ENCODE peak calls at places on chromosomes 16 and 17, in six cellular contexts. One of them, this sample, is unnamed.

GRCh38 chr16:12499032-12499735 is 304.5 kb downstream of the CPPED1 start:
- DNase-seq in dorsolateral prefrontal cortex: no peak
- DNase-seq in MM.1S: no peak
- DNase-seq in sigmoid colon: peak; percentile 25
- DNase-seq in heart left ventricle: no peak
- DNase-seq in H9: no peak
- DNase-seq in this sample: no peak

GRCh38 chr17:61065263-61065773 is 334.3 kb upstream of the TBX2 start:
- DNase-seq in dorsolateral prefrontal cortex: no peak
- DNase-seq in MM.1S: peak; percentile 53
- DNase-seq in sigmoid colon: no peak
- DNase-seq in heart left ventricle: no peak
- DNase-seq in H9: no peak
- DNase-seq in this sample: peak; percentile 11

GRCh38 chr16:57325458-57325857 is 33.1 kb upstream of the CCL22 start:
- DNase-seq in dorsolateral prefrontal cortex: no peak
- DNase-seq in MM.1S: no peak
- DNase-seq in sigmoid colon: no peak
- DNase-seq in heart left ventricle: no peak
- DNase-seq in H9: no peak
- DNase-seq in this sample: no peak

GRCh38 chr16:11254913-11255736 is 879 bp downstream of the SOCS1 start:
- DNase-seq in dorsolateral prefrontal cortex: no peak
- DNase-seq in MM.1S: peak; percentile 34
- DNase-seq in sigmoid colon: peak; percentile 74
- DNase-seq in heart left ventricle: peak; percentile 45
- DNase-seq in H9: no peak
- DNase-seq in this sample: no peak

GRCh38 chr16:11258553-11259287 is 2.7 kb upstream of the SOCS1 start:
- DNase-seq in dorsolateral prefrontal cortex: peak; percentile 91
- DNase-seq in MM.1S: peak; percentile 96
- DNase-seq in sigmoid colon: peak; percentile 72
- DNase-seq in heart left ventricle: peak; percentile 76
- DNase-seq in H9: no peak
- DNase-seq in this sample: peak; percentile 84

GRCh38 chr17:42194133-42194899 is at the start of gene GHDC:
- DNase-seq in dorsolateral prefrontal cortex: peak; percentile 91
- DNase-seq in MM.1S: peak; percentile 87
- DNase-seq in sigmoid colon: peak; percentile 94
- DNase-seq in heart left ventricle: peak; percentile 86
- DNase-seq in H9: peak; percentile 88
- DNase-seq in this sample: peak; percentile 90

GRCh38 chr17:67376892-67377726 is at the start of gene PITPNC1:
- DNase-seq in dorsolateral prefrontal cortex: peak; percentile 77
- DNase-seq in MM.1S: peak; percentile 94
- DNase-seq in sigmoid colon: peak; percentile 91
- DNase-seq in heart left ventricle: peak; percentile 88
- DNase-seq in H9: peak; percentile 91
- DNase-seq in this sample: peak; percentile 86

GRCh38 chr17:40596261-40596919 is 31.1 kb upstream of the CCR7 start:
- DNase-seq in dorsolateral prefrontal cortex: no peak
- DNase-seq in MM.1S: no peak
- DNase-seq in sigmoid colon: no peak
- DNase-seq in heart left ventricle: no peak
- DNase-seq in H9: no peak
- DNase-seq in this sample: no peak

GRCh38 chr17:28577466-28577824 is 750 bp upstream of the ALDOC start:
- DNase-seq in dorsolateral prefrontal cortex: no peak
- DNase-seq in MM.1S: no peak
- DNase-seq in sigmoid colon: no peak
- DNase-seq in heart left ventricle: no peak
- DNase-seq in H9: no peak
- DNase-seq in this sample: no peak

GRCh38 chr16:67697813-67698212 is 21.3 kb downstream of the GFOD2 start:
- DNase-seq in dorsolateral prefrontal cortex: no peak
- DNase-seq in MM.1S: no peak
- DNase-seq in sigmoid colon: peak; percentile 11
- DNase-seq in heart left ventricle: no peak
- DNase-seq in H9: no peak
- DNase-seq in this sample: no peak

GRCh38 chr16:68762996-68763756 is 26.1 kb downstream of the CDH1 start:
- DNase-seq in dorsolateral prefrontal cortex: peak; percentile 60
- DNase-seq in MM.1S: no peak
- DNase-seq in sigmoid colon: no peak
- DNase-seq in heart left ventricle: no peak
- DNase-seq in H9: peak; percentile 70
- DNase-seq in this sample: no peak

GRCh38 chr17:42248351-42249179 is 27.6 kb downstream of the STAT5B start:
- DNase-seq in dorsolateral prefrontal cortex: peak; percentile 88
- DNase-seq in MM.1S: peak; percentile 92
- DNase-seq in sigmoid colon: peak; percentile 95
- DNase-seq in heart left ventricle: peak; percentile 89
- DNase-seq in H9: no peak
- DNase-seq in this sample: peak; percentile 78

GRCh38 chr16:50731989-50732589 is 9.8 kb upstream of the CYLD start:
- DNase-seq in dorsolateral prefrontal cortex: no peak
- DNase-seq in MM.1S: no peak
- DNase-seq in sigmoid colon: no peak
- DNase-seq in heart left ventricle: no peak
- DNase-seq in H9: no peak
- DNase-seq in this sample: no peak

GRCh38 chr17:44092051-44092450 is 21.5 kb downstream of the G6PC3 start:
- DNase-seq in dorsolateral prefrontal cortex: no peak
- DNase-seq in MM.1S: no peak
- DNase-seq in sigmoid colon: no peak
- DNase-seq in heart left ventricle: no peak
- DNase-seq in H9: no peak
- DNase-seq in this sample: no peak

GRCh38 chr17:8001976-8002645 is at the start of gene GUCY2D:
- DNase-seq in dorsolateral prefrontal cortex: no peak
- DNase-seq in MM.1S: peak; percentile 10
- DNase-seq in sigmoid colon: no peak
- DNase-seq in heart left ventricle: no peak
- DNase-seq in H9: peak; percentile 31
- DNase-seq in this sample: peak; percentile 58

GRCh38 chr16:68272501-68273209 is 8.3 kb downstream of the SLC7A6 start:
- DNase-seq in dorsolateral prefrontal cortex: no peak
- DNase-seq in MM.1S: peak; percentile 91
- DNase-seq in sigmoid colon: no peak
- DNase-seq in heart left ventricle: no peak
- DNase-seq in H9: no peak
- DNase-seq in this sample: no peak

GRCh38 chr17:82927311-82927660 is 87.5 kb upstream of the ZNF750 start:
- DNase-seq in dorsolateral prefrontal cortex: no peak
- DNase-seq in MM.1S: no peak
- DNase-seq in sigmoid colon: no peak
- DNase-seq in heart left ventricle: no peak
- DNase-seq in H9: no peak
- DNase-seq in this sample: no peak

GRCh38 chr17:57557793-57558681 is 187.1 kb downstream of the CCDC182 start:
- DNase-seq in dorsolateral prefrontal cortex: no peak
- DNase-seq in MM.1S: no peak
- DNase-seq in sigmoid colon: no peak
- DNase-seq in heart left ventricle: no peak
- DNase-seq in H9: no peak
- DNase-seq in this sample: no peak

GRCh38 chr17:197352-197751 is 15.9 kb upstream of the DOC2B start:
- DNase-seq in dorsolateral prefrontal cortex: no peak
- DNase-seq in MM.1S: no peak
- DNase-seq in sigmoid colon: peak; percentile 4
- DNase-seq in heart left ventricle: no peak
- DNase-seq in H9: no peak
- DNase-seq in this sample: no peak

GRCh38 chr17:9814337-9814945 is 7.4 kb downstream of the GSG1L2 start:
- DNase-seq in dorsolateral prefrontal cortex: no peak
- DNase-seq in MM.1S: no peak
- DNase-seq in sigmoid colon: no peak
- DNase-seq in heart left ventricle: no peak
- DNase-seq in H9: no peak
- DNase-seq in this sample: no peak

GRCh38 chr17:71383111-71383510 is 737.7 kb upstream of the SOX9 start:
- DNase-seq in dorsolateral prefrontal cortex: no peak
- DNase-seq in MM.1S: no peak
- DNase-seq in sigmoid colon: no peak
- DNase-seq in heart left ventricle: no peak
- DNase-seq in H9: no peak
- DNase-seq in this sample: no peak

GRCh38 chr16:85735225-85735722 is 15.6 kb downstream of the C16orf74 start:
- DNase-seq in dorsolateral prefrontal cortex: no peak
- DNase-seq in MM.1S: no peak
- DNase-seq in sigmoid colon: no peak
- DNase-seq in heart left ventricle: no peak
- DNase-seq in H9: no peak
- DNase-seq in this sample: peak; percentile 82

GRCh38 chr17:7502987-7503386 is 18.8 kb downstream of the POLR2A start:
- DNase-seq in dorsolateral prefrontal cortex: no peak
- DNase-seq in MM.1S: no peak
- DNase-seq in sigmoid colon: peak; percentile 57
- DNase-seq in heart left ventricle: no peak
- DNase-seq in H9: no peak
- DNase-seq in this sample: no peak

GRCh38 chr16:68097895-68098294 is 12.7 kb downstream of the NFATC3 start:
- DNase-seq in dorsolateral prefrontal cortex: no peak
- DNase-seq in MM.1S: no peak
- DNase-seq in sigmoid colon: no peak
- DNase-seq in heart left ventricle: no peak
- DNase-seq in H9: no peak
- DNase-seq in this sample: no peak

GRCh38 chr17:81253358-81254131 is 14.4 kb downstream of the NDUFAF8 start:
- DNase-seq in dorsolateral prefrontal cortex: peak; percentile 61
- DNase-seq in MM.1S: no peak
- DNase-seq in sigmoid colon: no peak
- DNase-seq in heart left ventricle: no peak
- DNase-seq in H9: no peak
- DNase-seq in this sample: peak; percentile 72
- TF ChIP-seq CTCF in dorsolateral prefrontal cortex: peak; percentile 85
- TF ChIP-seq CTCF in MM.1S: peak; percentile 75
- TF ChIP-seq CTCF in sigmoid colon: peak; percentile 90
- TF ChIP-seq CTCF in heart left ventricle: peak; percentile 81
- TF ChIP-seq CTCF in H9: peak; percentile 80
- TF ChIP-seq CTCF in this sample: peak; percentile 64

GRCh38 chr17:48478224-48479013 is 48.4 kb upstream of the SKAP1 start:
- DNase-seq in dorsolateral prefrontal cortex: no peak
- DNase-seq in MM.1S: peak; percentile 86
- DNase-seq in sigmoid colon: no peak
- DNase-seq in heart left ventricle: no peak
- DNase-seq in H9: no peak
- DNase-seq in this sample: peak; percentile 78
- TF ChIP-seq CTCF in dorsolateral prefrontal cortex: no peak
- TF ChIP-seq CTCF in MM.1S: peak; percentile 21
- TF ChIP-seq CTCF in sigmoid colon: no peak
- TF ChIP-seq CTCF in heart left ventricle: no peak
- TF ChIP-seq CTCF in H9: no peak
- TF ChIP-seq CTCF in this sample: no peak

DNA sequence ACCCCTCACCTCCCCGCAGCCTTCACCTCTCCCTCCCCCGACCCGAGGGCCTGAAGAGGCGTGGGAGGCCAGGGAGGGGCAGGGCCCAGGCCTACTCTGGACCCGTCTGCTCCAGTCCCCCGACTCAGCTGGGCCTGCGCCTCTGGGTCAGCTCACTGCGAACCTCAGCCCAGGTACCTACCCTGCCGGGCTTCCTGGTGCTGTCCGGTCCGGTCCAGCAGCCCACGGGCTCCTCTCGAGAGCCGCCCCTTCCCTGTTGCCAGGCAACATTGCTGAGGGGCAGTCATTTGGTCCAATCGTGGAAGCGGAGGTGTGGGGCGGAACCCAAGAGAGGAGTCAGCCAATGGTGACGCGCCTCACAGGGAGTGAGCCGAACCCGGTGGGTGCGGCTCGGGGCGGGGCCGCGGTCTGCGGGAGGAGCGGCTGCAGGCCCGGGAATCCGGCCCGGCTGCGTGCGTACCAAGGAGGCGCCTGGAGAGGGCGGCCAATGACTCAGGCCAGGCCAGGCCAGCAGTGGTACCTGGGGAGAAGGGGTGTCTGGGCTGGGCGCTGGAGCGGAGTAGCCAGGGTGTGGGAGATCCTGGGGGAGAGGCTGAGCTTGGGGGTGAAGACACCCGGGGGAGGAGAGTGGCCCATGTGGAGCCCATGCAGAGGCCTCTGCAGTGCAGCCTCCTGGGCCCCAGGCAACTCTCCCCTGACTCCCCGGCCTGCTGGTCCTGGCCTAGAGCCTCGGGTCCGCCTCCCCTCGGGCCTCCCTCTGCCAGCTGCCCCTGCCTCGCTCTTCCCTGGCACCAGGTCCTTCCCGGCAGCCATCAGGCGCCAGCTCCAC is at the start of gene MEAK7:
- DNase-seq in dorsolateral prefrontal cortex: peak; percentile 99
- DNase-seq in MM.1S: peak; percentile 92
- DNase-seq in sigmoid colon: peak; percentile 99
- DNase-seq in heart left ventricle: peak; percentile 99
- DNase-seq in H9: peak; percentile 98
- DNase-seq in this sample: peak; percentile 99
- TF ChIP-seq CTCF in dorsolateral prefrontal cortex: no peak
- TF ChIP-seq CTCF in MM.1S: no peak
- TF ChIP-seq CTCF in sigmoid colon: no peak
- TF ChIP-seq CTCF in heart left ventricle: no peak
- TF ChIP-seq CTCF in H9: no peak
- TF ChIP-seq CTCF in this sample: no peak

DNA sequence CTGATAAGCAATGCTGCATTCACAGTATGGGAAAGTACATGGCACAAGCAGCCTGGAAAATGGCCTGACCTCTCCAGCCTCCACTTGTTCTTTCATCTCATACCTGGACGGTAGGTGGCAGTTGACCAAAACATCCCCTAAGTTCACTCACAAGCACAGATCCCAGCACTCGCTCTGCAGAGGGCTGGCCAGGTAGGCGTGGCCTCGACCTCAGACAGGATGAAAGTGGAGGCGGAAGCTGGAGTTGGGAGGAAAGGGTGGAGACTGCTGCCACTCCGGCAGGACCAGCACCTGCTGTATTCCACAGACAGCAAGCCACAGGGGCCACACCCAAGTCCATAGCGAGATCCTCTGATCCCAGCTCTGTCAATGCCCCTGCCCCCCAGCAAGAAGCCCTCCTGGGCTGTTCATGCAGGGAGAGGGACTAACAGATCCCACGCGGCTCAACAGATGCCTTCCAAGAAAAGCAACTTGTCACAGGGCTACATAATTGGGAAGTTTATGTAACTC is 31.3 kb downstream of the ZCCHC14 start:
- DNase-seq in dorsolateral prefrontal cortex: no peak
- DNase-seq in MM.1S: peak; percentile 58
- DNase-seq in sigmoid colon: peak; percentile 81
- DNase-seq in heart left ventricle: peak; percentile 72
- DNase-seq in H9: peak; percentile 97
- DNase-seq in this sample: peak; percentile 77
- TF ChIP-seq CTCF in dorsolateral prefrontal cortex: peak; percentile 21
- TF ChIP-seq CTCF in MM.1S: peak; percentile 45
- TF ChIP-seq CTCF in sigmoid colon: no peak
- TF ChIP-seq CTCF in heart left ventricle: peak; percentile 22
- TF ChIP-seq CTCF in H9: peak; percentile 77
- TF ChIP-seq CTCF in this sample: peak; percentile 59

GRCh38 chr17:34168989-34169388 is 86.1 kb upstream of the CCL2 start:
- DNase-seq in dorsolateral prefrontal cortex: no peak
- DNase-seq in MM.1S: no peak
- DNase-seq in sigmoid colon: no peak
- DNase-seq in heart left ventricle: no peak
- DNase-seq in H9: no peak
- DNase-seq in this sample: no peak
- TF ChIP-seq CTCF in dorsolateral prefrontal cortex: no peak
- TF ChIP-seq CTCF in MM.1S: no peak
- TF ChIP-seq CTCF in sigmoid colon: no peak
- TF ChIP-seq CTCF in heart left ventricle: no peak
- TF ChIP-seq CTCF in H9: no peak
- TF ChIP-seq CTCF in this sample: no peak

GRCh38 chr17:63827002-63827800 is at the start of the genes FTSJ3 and PSMC5:
- DNase-seq in dorsolateral prefrontal cortex: peak; percentile 96
- DNase-seq in MM.1S: peak; percentile 95
- DNase-seq in sigmoid colon: peak; percentile 98
- DNase-seq in heart left ventricle: peak; percentile 97
- DNase-seq in H9: peak; percentile 98
- DNase-seq in this sample: peak; percentile 93
- TF ChIP-seq CTCF in dorsolateral prefrontal cortex: peak; percentile 59
- TF ChIP-seq CTCF in MM.1S: peak; percentile 49
- TF ChIP-seq CTCF in sigmoid colon: peak; percentile 45
- TF ChIP-seq CTCF in heart left ventricle: peak; percentile 49
- TF ChIP-seq CTCF in H9: peak; percentile 64
- TF ChIP-seq CTCF in this sample: peak; percentile 72

This sample was measured in GM10248.